ENCODE peak calls at places on chromosome 4, in eight cellular contexts. Z is upper lobe of left lung, P is suprapubic skin, U is body of pancreas, N is A549, L is tibial nerve, F is stomach, M is H1. E is an unnamed sample.

GRCh38 chr4:147037089-147037488 is 91.4 kb upstream of the TTC29 start:
- DNase-seq in N (no peak), F (peak; percentile 46), M (no peak), Z (no peak), L (no peak), U (no peak), P (no peak), E (no peak)

GRCh38 chr4:154877110-154877760 is 96.2 kb downstream of the RBM46 start:
- DNase-seq in P (no peak), N (no peak), F (no peak), M (no peak), L (no peak), U (no peak), Z (no peak), E (no peak)

GRCh38 chr4:156692016-156692415 is 279.6 kb downstream of the PDGFC start:
- DNase-seq in P (no peak), M (no peak), L (no peak), N (no peak), U (no peak), F (no peak), Z (no peak), E (no peak)

GRCh38 chr4:60683953-60684352 is 516.2 kb upstream of the ADGRL3 start:
- DNase-seq in M (no peak), U (no peak), F (no peak), N (no peak), P (no peak), Z (no peak), L (no peak), E (no peak)

GRCh38 chr4:11343536-11343935 is 85.2 kb downstream of the HS3ST1 start:
- DNase-seq in L (no peak), U (no peak), Z (no peak), P (no peak), M (no peak), F (no peak), N (no peak), E (no peak)

GRCh38 chr4:15336410-15337184 is 91.2 kb upstream of the C1QTNF7 start:
- DNase-seq in F (no peak), Z (no peak), N (no peak), L (no peak), M (no peak), P (no peak), U (no peak), E (no peak)

GRCh38 chr4:47913328-47913727 is 1.1 kb downstream of the NFXL1 start:
- DNase-seq in N (no peak), F (no peak), P (no peak), Z (no peak), U (no peak), L (no peak), M (no peak), E (no peak)

GRCh38 chr4:69064391-69064790 is 31.9 kb upstream of the UGT2B7 start:
- DNase-seq in M (no peak), L (no peak), F (no peak), N (no peak), U (no peak), Z (no peak), P (no peak), E (no peak)

GRCh38 chr4:83075696-83076095 is 38.8 kb downstream of the PLAC8 start:
- DNase-seq in L (no peak), F (no peak), Z (no peak), U (no peak), N (no peak), M (no peak), P (no peak), E (peak; percentile 18)

GRCh38 chr4:123708902-123709301 is 312.3 kb downstream of the SPRY1 start:
- DNase-seq in M (no peak), P (no peak), U (no peak), N (no peak), Z (no peak), L (no peak), F (no peak), E (no peak)

GRCh38 chr4:17712166-17712565 is 69.3 kb downstream of the FAM184B start:
- DNase-seq in M (peak; percentile 19), L (no peak), Z (no peak), U (no peak), P (no peak), F (no peak), N (no peak), E (no peak)

GRCh38 chr4:162952232-162952631 is 214.5 kb downstream of the NAF1 start:
- DNase-seq in Z (no peak), U (no peak), P (no peak), L (no peak), N (no peak), M (no peak), F (no peak), E (no peak)

GRCh38 chr4:2536193-2537010 is at the start of gene FAM193A:
- DNase-seq in P (peak; percentile 99), L (peak; percentile 90), M (peak; percentile 96), U (peak; percentile 99), N (peak; percentile 70), F (peak; percentile 99), Z (peak; percentile 100), E (peak; percentile 99)
- TF ChIP-seq POLR2A in P (no peak), L (peak; percentile 74), M (peak; percentile 47), U (peak; percentile 52), N (peak; percentile 72), F (no peak), Z (peak; percentile 5), E (peak; percentile 64)

DNA sequence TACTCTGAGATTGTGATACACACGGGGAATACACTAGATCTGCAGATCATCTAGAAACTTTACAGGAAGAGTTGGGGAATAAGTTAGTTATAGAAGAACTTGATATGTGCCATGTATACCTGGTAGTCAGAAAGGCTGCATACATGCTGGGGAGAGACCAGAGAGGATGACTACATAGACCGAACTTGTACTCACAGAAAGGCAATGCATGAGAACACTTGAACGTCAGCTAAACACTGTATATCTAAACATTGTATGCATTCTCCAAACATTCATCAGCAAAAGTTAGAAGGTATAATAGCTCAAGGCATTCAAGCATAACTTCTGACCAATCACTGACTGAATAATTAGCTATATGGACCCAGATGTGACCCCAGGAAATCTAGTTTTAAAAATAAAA is 78.0 kb upstream of the PDHA2 start:
- DNase-seq in F (no peak), N (no peak), M (no peak), Z (no peak), L (no peak), U (no peak), P (no peak), E (no peak)
- H3K27ac ChIP-seq in F (no peak overlapping the region), N (no peak overlapping the region), M (no peak overlapping the region), Z (no peak overlapping the region), L (no peak overlapping the region), U (no peak overlapping the region), P (no peak overlapping the region), E (no peak overlapping the region)

DNA sequence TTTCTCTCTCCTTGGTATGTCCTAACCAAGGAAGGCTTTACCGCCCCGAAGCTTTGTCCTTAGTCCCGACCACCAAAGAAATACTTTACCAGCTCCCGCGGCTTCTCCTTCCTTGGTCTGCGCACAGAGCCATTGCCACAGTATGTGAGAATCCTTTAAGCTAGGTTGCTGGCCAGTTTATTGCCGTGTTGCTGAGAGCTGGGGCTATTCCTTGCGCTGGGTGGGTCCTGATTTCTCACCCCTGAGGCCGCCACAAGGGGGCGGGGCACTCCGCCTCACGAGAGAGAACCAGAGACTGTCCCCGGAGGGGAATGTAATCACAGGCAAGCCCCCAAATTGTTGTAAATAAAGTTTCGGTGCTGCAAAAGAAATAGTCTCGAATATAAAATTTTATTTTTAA is 331.0 kb upstream of the PCDH10 start:
- DNase-seq in L (no peak), U (no peak), F (no peak), N (no peak), Z (no peak), P (no peak), M (peak; percentile 88), E (no peak)
- TF ChIP-seq CTCF in L (no peak), U (no peak), F (no peak), N (no peak), Z (no peak), P (no peak), M (peak; percentile 65), E (no peak)

GRCh38 chr4:125360727-125361126 is 46.0 kb downstream of the FAT4 start:
- DNase-seq in U (no peak), N (no peak), F (no peak), M (no peak), Z (no peak), P (no peak), L (no peak), E (no peak)
- TF ChIP-seq POLR2A in U (no peak), N (no peak), F (no peak), M (no peak), Z (no peak), P (no peak), L (no peak), E (no peak)

GRCh38 chr4:52263612-52264011 is 212.5 kb downstream of the SPATA18 start:
- DNase-seq in N (no peak), M (no peak), U (peak; percentile 12), Z (no peak), L (no peak), P (no peak), F (no peak), E (no peak)

GRCh38 chr4:52260507-52261302 is 209.6 kb downstream of the SPATA18 start:
- DNase-seq in U (no peak), P (no peak), N (no peak), L (no peak), M (no peak), F (no peak), Z (no peak), E (no peak)

GRCh38 chr4:52265781-52266525 is 214.8 kb downstream of the SPATA18 start:
- DNase-seq in M (no peak), F (no peak), U (no peak), P (no peak), L (no peak), Z (no peak), N (no peak), E (no peak)

GRCh38 chr4:52259978-52260377 is 208.9 kb downstream of the SPATA18 start:
- DNase-seq in Z (no peak), F (no peak), L (no peak), N (no peak), P (no peak), U (no peak), M (no peak), E (no peak)
- H3K27ac ChIP-seq in Z (no peak overlapping the region), F (no peak overlapping the region), L (no peak overlapping the region), N (no peak overlapping the region), P (no peak overlapping the region), U (no peak overlapping the region), M (no peak overlapping the region), E (no peak overlapping the region)

GRCh38 chr4:131430302-131430701 is 1718.8 kb upstream of the PCDH10 start:
- DNase-seq in M (no peak), L (no peak), U (no peak), Z (no peak), N (no peak), P (no peak), F (no peak), E (no peak)
- TF ChIP-seq CTCF in M (peak; percentile 25), L (no peak), U (no peak), Z (no peak), N (no peak), P (no peak), F (no peak), E (no peak)

GRCh38 chr4:55396305-55397023 is 707 bp downstream of the TMEM165 start:
- DNase-seq in U (peak; percentile 47), L (peak; percentile 20), N (peak; percentile 25), F (peak; percentile 46), P (peak; percentile 71), M (peak; percentile 74), Z (peak; percentile 45), E (peak; percentile 56)
- TF ChIP-seq POLR2A in U (no peak), L (no peak), N (no peak), F (no peak), P (no peak), M (no peak), Z (no peak), E (no peak)

E was measured in uterus.